ENCODE peak calls at places on chromosome 13, in four cellular contexts. One of them, this sample, is unnamed.

GRCh38 chr13:80469105-80469840 is 128.3 kb upstream of the SPRY2 start:
- DNase-seq in K562: no peak
- DNase-seq in GM12878: no peak
- DNase-seq in HepG2: no peak
- DNase-seq in this sample: no peak

GRCh38 chr13:46149272-46150133 is 32.5 kb downstream of the LCP1 start:
- DNase-seq in K562: no peak
- DNase-seq in HepG2: no peak
- DNase-seq in GM12878: no peak
- DNase-seq in this sample: no peak

GRCh38 chr13:93539914-93540313 is 313.3 kb downstream of the GPC6 start:
- DNase-seq in GM12878: no peak
- DNase-seq in K562: no peak
- DNase-seq in HepG2: peak; percentile 53
- DNase-seq in this sample: no peak

GRCh38 chr13:104310861-104311260 is 1244.6 kb upstream of the SLC10A2 start:
- DNase-seq in HepG2: no peak
- DNase-seq in GM12878: no peak
- DNase-seq in K562: no peak
- DNase-seq in this sample: no peak

GRCh38 chr13:112651306-112651705 is 38.5 kb upstream of the ATP11A start:
- DNase-seq in HepG2: no peak
- DNase-seq in GM12878: no peak
- DNase-seq in K562: no peak
- DNase-seq in this sample: no peak

GRCh38 chr13:63190219-63190618 is 1774.6 kb upstream of the PCDH20 start:
- DNase-seq in GM12878: no peak
- DNase-seq in HepG2: no peak
- DNase-seq in K562: no peak
- DNase-seq in this sample: no peak

GRCh38 chr13:48563611-48564010 is 30.7 kb upstream of the RCBTB2 start:
- DNase-seq in GM12878: no peak
- DNase-seq in K562: no peak
- DNase-seq in HepG2: no peak
- DNase-seq in this sample: no peak

GRCh38 chr13:104586010-104586746 is 1520.0 kb upstream of the SLC10A2 start:
- DNase-seq in K562: no peak
- DNase-seq in HepG2: no peak
- DNase-seq in GM12878: no peak
- DNase-seq in this sample: no peak

GRCh38 chr13:46962286-46962941 is 65.6 kb upstream of the HTR2A start:
- DNase-seq in HepG2: no peak
- DNase-seq in GM12878: no peak
- DNase-seq in K562: peak; percentile 6
- DNase-seq in this sample: no peak

GRCh38 chr13:95896302-95896701 is 156.9 kb downstream of the UGGT2 start:
- DNase-seq in HepG2: no peak
- DNase-seq in GM12878: no peak
- DNase-seq in K562: peak; percentile 22
- DNase-seq in this sample: no peak

GRCh38 chr13:95898256-95898655 is 154.9 kb downstream of the UGGT2 start:
- DNase-seq in GM12878: no peak
- DNase-seq in K562: no peak
- DNase-seq in HepG2: no peak
- DNase-seq in this sample: no peak

DNA sequence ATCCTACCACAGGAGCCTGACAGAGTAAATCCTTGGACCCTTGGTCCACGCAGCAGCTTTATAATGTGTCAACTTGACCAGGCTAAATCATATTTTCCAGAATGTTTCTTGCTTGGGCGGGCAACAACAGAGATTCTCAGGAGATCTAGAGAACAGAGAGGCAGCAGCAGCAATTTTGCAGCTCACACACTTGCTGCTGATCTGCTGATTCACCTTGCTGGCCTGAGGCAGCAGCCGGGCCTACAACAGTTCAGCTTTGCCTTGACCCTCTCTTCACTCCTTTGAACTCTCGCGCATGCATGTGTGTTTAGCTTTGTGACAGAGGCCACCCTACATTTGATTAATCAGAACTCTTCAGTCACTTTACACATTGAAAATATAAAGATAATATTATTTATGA is 159.3 kb downstream of the UGGT2 start:
- DNase-seq in K562: no peak
- DNase-seq in HepG2: no peak
- DNase-seq in GM12878: no peak
- DNase-seq in this sample: no peak
- TF ChIP-seq BRCA1 in K562: no peak
- TF ChIP-seq BRCA1 in HepG2: no peak
- TF ChIP-seq BRCA1 in GM12878: no peak
- TF ChIP-seq BRCA1 in this sample: no peak

GRCh38 chr13:88979465-88980180 is 1308.5 kb downstream of the SLITRK5 start:
- DNase-seq in HepG2: no peak
- DNase-seq in K562: no peak
- DNase-seq in GM12878: no peak
- DNase-seq in this sample: no peak
- TF ChIP-seq BRCA1 in HepG2: no peak
- TF ChIP-seq BRCA1 in K562: no peak
- TF ChIP-seq BRCA1 in GM12878: no peak
- TF ChIP-seq BRCA1 in this sample: no peak

GRCh38 chr13:26847281-26847680 is 86.7 kb upstream of the GPR12 start:
- DNase-seq in GM12878: no peak
- DNase-seq in K562: no peak
- DNase-seq in HepG2: no peak
- DNase-seq in this sample: no peak
- TF ChIP-seq BRCA1 in GM12878: no peak
- TF ChIP-seq BRCA1 in K562: no peak
- TF ChIP-seq BRCA1 in HepG2: no peak
- TF ChIP-seq BRCA1 in this sample: no peak

GRCh38 chr13:75480691-75481175 is 1.2 kb downstream of the TBC1D4 start:
- DNase-seq in GM12878: no peak
- DNase-seq in K562: peak; percentile 15
- DNase-seq in HepG2: peak; percentile 53
- DNase-seq in this sample: no peak
- TF ChIP-seq BRCA1 in GM12878: no peak
- TF ChIP-seq BRCA1 in K562: no peak
- TF ChIP-seq BRCA1 in HepG2: no peak
- TF ChIP-seq BRCA1 in this sample: no peak

DNA sequence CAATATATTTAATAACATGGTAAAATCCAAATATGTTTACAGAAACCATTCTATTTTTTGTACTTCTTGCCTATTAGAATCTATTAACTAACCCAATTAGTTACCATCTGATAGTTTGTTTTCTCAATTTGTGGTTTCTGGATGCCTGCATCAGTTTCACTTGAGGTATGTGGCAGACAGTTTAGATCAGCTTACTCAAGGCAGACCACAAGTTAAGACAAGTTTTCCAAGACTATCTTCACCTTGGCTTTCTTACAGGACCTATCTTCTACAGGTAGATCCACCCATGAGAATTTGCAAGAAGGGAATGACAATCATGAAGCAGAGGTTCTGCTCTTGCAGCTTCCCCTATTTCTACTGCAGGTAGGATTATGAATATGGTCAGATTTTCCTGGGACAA is 458.6 kb downstream of the DACH1 start:
- DNase-seq in HepG2: no peak
- DNase-seq in K562: no peak
- DNase-seq in GM12878: no peak
- DNase-seq in this sample: no peak
- TF ChIP-seq BRCA1 in HepG2: no peak
- TF ChIP-seq BRCA1 in K562: no peak
- TF ChIP-seq BRCA1 in GM12878: no peak
- TF ChIP-seq BRCA1 in this sample: no peak